ENCODE peak calls at places on chromosome 2, in seven cellular contexts. C, D, T, A, F, O and J are unnamed samples.

GRCh38 chr2:196984888-196985287 is 58.4 kb upstream of the PGAP1 start:
- DNase-seq in C (no peak), D (no peak), T (no peak), A (no peak), F (no peak), O (no peak), J (no peak)

GRCh38 chr2:62382122-62382521 is 123.9 kb downstream of the TMEM17 start:
- DNase-seq in C (no peak), D (no peak), T (no peak), A (no peak), F (no peak), O (no peak), J (peak)

GRCh38 chr2:1140389-1141003 is 189.8 kb downstream of the SNTG2 start:
- DNase-seq in C (no peak), D (no peak), T (no peak), A (no peak), F (peak), O (peak), J (no peak)

GRCh38 chr2:127064642-127065250 is 42.2 kb downstream of the BIN1 start:
- DNase-seq in C (peak), D (peak), T (peak), A (peak), F (peak), O (peak), J (peak)

GRCh38 chr2:21754164-21754788 is 630.5 kb downstream of the TDRD15 start:
- DNase-seq in C (no peak), D (no peak), T (peak), A (no peak), F (peak), O (no peak), J (no peak)

GRCh38 chr2:9637330-9637729 is 6.5 kb upstream of the YWHAQ start:
- DNase-seq in C (no peak), D (no peak), T (peak), A (peak), F (peak), O (no peak), J (peak)

GRCh38 chr2:127874378-127875271 is 11.1 kb downstream of the AMMECR1L start:
- DNase-seq in C (no peak), D (no peak), T (no peak), A (no peak), F (no peak), O (no peak), J (no peak)

GRCh38 chr2:80852808-80853139 is 548.2 kb upstream of the LRRTM1 start:
- DNase-seq in C (no peak), D (no peak), T (no peak), A (no peak), F (no peak), O (no peak), J (no peak)

GRCh38 chr2:7379799-7380198 is 462.6 kb downstream of the RNF144A start:
- DNase-seq in C (no peak), D (no peak), T (no peak), A (no peak), F (no peak), O (no peak), J (no peak)
- TF ChIP-seq CTCF in C (no peak), D (no peak), T (no peak), A (no peak), F (no peak), O (no peak), J (no peak)

DNA sequence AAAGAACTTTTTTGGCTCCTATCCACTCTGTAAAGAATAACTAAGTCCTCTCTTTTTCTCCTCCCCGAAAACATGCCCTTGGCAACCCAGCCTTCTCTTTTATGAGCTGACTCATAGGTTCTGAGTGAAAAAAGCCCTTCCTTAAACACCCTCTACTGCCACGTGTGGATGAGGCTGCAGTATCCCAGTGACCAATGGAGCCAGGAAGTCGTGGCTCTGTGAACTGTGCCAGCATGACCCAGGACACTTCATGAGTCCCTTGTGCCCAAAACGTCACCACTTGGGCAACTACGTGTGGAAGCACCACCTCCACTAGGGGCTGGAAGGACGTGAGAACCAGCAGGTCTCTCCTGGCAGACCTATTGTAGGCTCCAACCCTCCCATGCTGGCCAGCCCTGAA is 349.6 kb downstream of the TNS1 start:
- DNase-seq in C (peak), D (peak), T (peak), A (peak), F (peak), O (no peak), J (peak)
- TF ChIP-seq CTCF in C (no peak), D (no peak), T (no peak), A (no peak), F (peak), O (no peak), J (no peak)

DNA sequence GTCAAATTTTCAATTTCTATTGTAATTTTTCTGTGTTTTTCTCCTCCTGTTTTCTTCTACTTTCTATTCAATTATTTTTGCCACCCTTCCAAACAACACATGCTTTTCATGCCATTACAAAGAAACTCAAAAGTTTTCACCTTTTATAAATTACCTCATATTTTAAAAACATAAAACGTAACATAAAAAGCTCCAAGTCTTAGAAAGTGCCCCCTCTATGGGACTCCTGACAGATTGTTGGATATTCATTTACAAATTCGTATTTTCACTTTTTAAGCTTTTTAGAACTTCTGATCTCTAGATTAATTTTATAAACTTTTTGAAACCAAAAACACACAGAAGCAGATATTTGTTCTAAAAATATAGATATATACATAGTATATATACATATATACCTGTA is 1.6 kb downstream of the COL5A2 start:
- DNase-seq in C (no peak), D (no peak), T (no peak), A (no peak), F (peak), O (no peak), J (peak)
- TF ChIP-seq CTCF in C (peak), D (no peak), T (no peak), A (peak), F (peak), O (peak), J (peak)

GRCh38 chr2:198465970-198466369 is 661.6 kb downstream of the PLCL1 start:
- DNase-seq in C (no peak), D (no peak), T (no peak), A (no peak), F (no peak), O (no peak), J (no peak)

GRCh38 chr2:198476007-198476406 is 671.6 kb downstream of the PLCL1 start:
- DNase-seq in C (no peak), D (no peak), T (no peak), A (no peak), F (no peak), O (no peak), J (no peak)

GRCh38 chr2:198471291-198471690 is 666.9 kb downstream of the PLCL1 start:
- DNase-seq in C (no peak), D (no peak), T (peak), A (no peak), F (no peak), O (no peak), J (no peak)
- TF ChIP-seq CTCF in C (no peak), D (no peak), T (peak), A (no peak), F (peak), O (peak), J (no peak)

DNA sequence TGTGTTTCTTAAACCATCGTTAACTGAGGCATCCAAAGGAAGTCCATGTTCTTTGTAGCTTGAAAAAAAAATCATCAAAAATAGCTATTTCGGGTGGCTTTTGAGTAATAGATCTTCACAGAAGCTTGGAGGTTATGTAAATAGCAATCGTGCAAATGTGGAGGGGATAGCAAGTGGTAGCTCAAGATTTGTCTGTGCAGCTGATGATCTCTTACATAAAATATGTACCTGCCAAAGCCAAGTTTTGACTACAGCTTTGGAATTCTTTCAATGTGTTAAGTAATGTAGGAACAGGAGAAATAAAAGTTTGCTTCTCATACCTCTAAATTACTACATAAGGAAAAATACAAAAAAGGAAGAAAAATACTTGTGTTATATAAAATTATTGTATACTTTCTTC is 1432.0 kb downstream of the DPP10 start:
- DNase-seq in C (no peak), D (no peak), T (no peak), A (no peak), F (no peak), O (no peak), J (no peak)
- TF ChIP-seq CTCF in C (no peak), D (no peak), T (no peak), A (no peak), F (no peak), O (no peak), J (no peak)

DNA sequence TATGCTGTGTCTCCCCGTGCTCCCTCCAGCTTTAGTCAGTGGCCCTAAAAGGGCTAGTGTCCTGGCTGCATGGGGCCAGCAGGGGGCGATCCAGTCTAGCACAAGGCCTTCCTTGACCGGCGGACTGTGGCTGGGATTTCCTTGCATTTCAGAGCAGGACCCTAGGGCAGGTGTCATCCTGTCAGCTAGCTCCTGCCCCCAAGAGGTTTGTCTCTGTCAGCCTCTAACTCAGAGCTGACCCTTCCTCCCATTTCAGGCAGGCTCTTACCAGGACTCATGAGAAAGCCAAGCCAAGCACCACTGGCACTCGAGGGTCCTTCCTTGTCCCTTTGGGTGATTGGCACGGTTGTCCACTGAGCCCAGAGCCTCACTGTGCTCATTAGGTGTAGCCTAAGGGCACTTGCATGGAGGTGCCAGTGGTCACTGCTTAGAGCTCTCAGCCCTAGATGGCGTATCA is 140.3 kb downstream of the RPIA start:
- DNase-seq in C (peak), D (peak), T (peak), A (no peak), F (peak), O (no peak), J (peak)
- TF ChIP-seq CTCF in C (peak), D (peak), T (peak), A (peak), F (peak), O (peak), J (peak)

DNA sequence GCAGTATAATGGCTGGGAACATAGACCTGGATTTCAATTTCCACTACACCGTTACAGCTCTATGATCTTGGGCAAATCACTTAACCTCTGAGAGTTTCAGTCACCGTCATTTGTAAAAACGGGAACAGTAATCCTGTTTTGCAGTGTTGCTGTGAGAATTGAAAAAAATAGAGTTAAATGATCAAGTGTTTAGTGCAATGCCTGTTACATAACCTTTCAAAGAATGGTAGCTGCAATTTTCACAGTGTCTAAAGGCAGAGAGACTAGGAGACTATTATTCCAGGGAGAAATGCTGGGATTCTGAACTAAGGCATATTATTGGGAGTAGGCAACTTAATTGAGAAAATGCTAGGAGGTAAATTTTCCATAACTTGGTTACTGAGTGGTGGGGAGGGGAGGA is 2.0 kb downstream of the AGPS start:
- DNase-seq in C (no peak), D (no peak), T (no peak), A (no peak), F (no peak), O (no peak), J (no peak)
- TF ChIP-seq CTCF in C (no peak), D (no peak), T (no peak), A (no peak), F (no peak), O (no peak), J (no peak)